ENCODE peak calls at places on chromosomes 7 and 10, in ten cellular contexts. B, O, D, G, V, H, F, Y, C and N are unnamed samples.

GRCh38 chr7:106563466-106564150 is 97.3 kb downstream of the CCDC71L start:
- DNase-seq in H (no peak), G (no peak), F (no peak), O (no peak), D (peak), V (peak), C (no peak), B (no peak), Y (no peak), N (no peak)

GRCh38 chr10:10796774-10797415 is 220.8 kb upstream of the CELF2 start:
- DNase-seq in G (no peak), V (peak), B (no peak), D (peak), H (no peak), Y (no peak), C (no peak), F (no peak), O (peak), N (no peak)

GRCh38 chr7:148882668-148883232 is 1.3 kb downstream of the EZH2 start:
- DNase-seq in F (no peak), B (no peak), O (no peak), G (peak), C (no peak), D (peak), H (peak), Y (no peak), V (no peak), N (no peak)

GRCh38 chr7:98472391-98473002 is 71.6 kb upstream of the BAIAP2L1 start:
- DNase-seq in B (no peak), D (no peak), Y (no peak), C (no peak), F (no peak), O (no peak), G (no peak), V (peak), H (no peak), N (no peak)

GRCh38 chr7:130845581-130846085 is 111.6 kb upstream of the KLF14 start:
- DNase-seq in H (peak), D (peak), Y (no peak), G (no peak), V (no peak), O (no peak), C (no peak), B (no peak), F (peak), N (no peak)

GRCh38 chr10:3678629-3679227 is 106.3 kb downstream of the KLF6 start:
- DNase-seq in V (no peak), F (no peak), Y (no peak), O (no peak), C (no peak), D (no peak), G (no peak), H (no peak), B (no peak), N (no peak)

GRCh38 chr7:86469680-86470295 is 173.9 kb upstream of the GRM3 start:
- DNase-seq in D (peak), F (peak), Y (peak), H (peak), O (peak), B (peak), V (peak), C (peak), G (peak), N (peak)

GRCh38 chr7:102412548-102412947 is 16.4 kb downstream of the PRKRIP1 start:
- DNase-seq in C (no peak), D (peak), B (no peak), F (peak), O (peak), H (peak), G (no peak), Y (peak), V (no peak), N (no peak)

GRCh38 chr7:90320801-90321494 is at the start of gene FAM237B:
- DNase-seq in H (no peak), C (no peak), O (peak), G (no peak), Y (no peak), D (peak), B (peak), V (peak), F (peak), N (no peak)

GRCh38 chr10:103661951-103662405 is 168.5 kb downstream of the NEURL1 start:
- DNase-seq in Y (no peak), H (no peak), G (no peak), B (no peak), D (no peak), F (no peak), V (no peak), C (no peak), O (no peak), N (no peak)

GRCh38 chr10:61478621-61479312 is 25.6 kb upstream of the TMEM26 start:
- DNase-seq in D (peak), F (no peak), B (no peak), V (no peak), O (peak), C (no peak), Y (no peak), H (no peak), G (no peak), N (no peak)

GRCh38 chr7:115679976-115680375 is 350.6 kb downstream of the TFEC start:
- DNase-seq in D (peak), B (no peak), H (peak), C (peak), V (peak), G (peak), Y (peak), O (peak), F (peak), N (no peak)

GRCh38 chr7:146740039-146740438 is 623.4 kb downstream of the CNTNAP2 start:
- DNase-seq in C (no peak), Y (no peak), B (no peak), G (no peak), O (no peak), D (no peak), V (no peak), F (no peak), H (no peak), N (no peak)

GRCh38 chr7:150993511-150993910 is 2.7 kb downstream of the NOS3 start:
- DNase-seq in H (no peak), C (no peak), V (no peak), F (no peak), B (no peak), Y (no peak), D (no peak), O (peak), G (no peak), N (no peak)

GRCh38 chr7:150992833-150993302 is 2.1 kb downstream of the NOS3 start:
- DNase-seq in C (no peak), G (no peak), F (peak), D (no peak), O (peak), Y (no peak), B (no peak), H (no peak), V (peak), N (no peak)

GRCh38 chr7:150994141-150994837 is 3.5 kb downstream of the NOS3 start:
- DNase-seq in O (peak), C (no peak), D (no peak), V (peak), H (no peak), F (no peak), B (no peak), Y (no peak), G (no peak), N (no peak)

GRCh38 chr7:150996289-150997074 is 5.7 kb downstream of the NOS3 start:
- DNase-seq in C (no peak), F (no peak), V (no peak), H (no peak), B (no peak), Y (no peak), G (no peak), O (peak), D (no peak), N (no peak)

DNA sequence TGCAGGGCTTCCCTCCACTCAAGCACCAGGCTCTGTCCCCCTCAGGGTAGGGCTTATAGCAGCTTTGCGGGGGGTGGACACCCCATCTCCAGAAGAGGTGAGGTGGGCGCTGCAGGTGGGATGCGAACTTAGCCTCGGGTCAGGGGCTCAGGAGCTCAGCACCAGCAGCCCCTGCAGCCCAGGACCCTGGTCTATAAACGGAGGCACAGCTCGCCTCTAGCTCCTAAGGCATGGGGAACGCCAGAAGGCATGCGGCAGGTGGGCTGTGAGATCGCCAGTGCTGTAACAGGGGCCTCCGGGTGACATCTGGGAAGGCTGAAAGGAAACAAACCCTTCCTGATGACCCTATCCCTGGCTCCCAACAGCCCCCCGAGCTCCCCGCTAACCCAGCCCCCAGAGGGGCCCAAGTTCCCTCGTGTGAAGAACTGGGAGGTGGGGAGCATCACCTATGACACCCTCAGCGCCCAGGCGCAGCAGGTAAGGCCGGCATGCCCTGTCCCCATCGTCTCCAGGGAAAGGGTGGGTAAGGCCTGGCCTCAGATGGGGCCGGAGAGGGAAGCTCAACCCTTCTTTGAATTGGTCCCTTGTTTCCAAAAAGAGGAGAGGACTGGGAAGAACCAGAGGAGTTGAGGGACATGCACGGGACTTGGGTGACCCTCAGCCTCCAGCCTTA is 4.2 kb downstream of the NOS3 start:
- DNase-seq in Y (no peak), F (no peak), O (no peak), G (no peak), C (no peak), D (no peak), B (no peak), H (no peak), V (no peak), N (no peak)
- H3K4me3 ChIP-seq in Y (no peak), F (no peak), O (no peak), G (no peak), C (no peak), D (no peak), B (no peak), H (no peak), V (no peak), N (no peak)

DNA sequence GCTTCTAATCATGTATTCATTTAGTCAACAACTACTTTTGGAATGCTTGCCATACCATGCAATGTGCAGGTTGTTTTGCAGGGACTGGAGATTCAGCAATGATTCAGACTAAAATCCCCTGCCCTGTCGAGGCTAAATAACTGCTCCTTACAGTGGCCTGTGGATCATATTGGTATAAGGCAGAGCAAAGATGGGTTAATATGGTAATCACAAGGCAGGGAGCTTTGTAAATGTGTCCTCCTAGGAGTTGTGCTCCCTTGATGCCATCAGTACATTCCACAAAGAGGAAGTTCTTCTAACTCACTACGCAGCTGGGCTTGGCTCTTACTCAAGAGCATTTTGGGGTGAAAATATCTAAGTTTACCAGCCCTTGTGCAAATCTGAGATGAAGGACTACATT is 615 bp upstream of the IFIT2 start:
- DNase-seq in F (peak), Y (peak), B (no peak), H (peak), D (peak), G (no peak), V (no peak), O (no peak), C (no peak), N (no peak)
- H3K4me3 ChIP-seq in F (peak), Y (peak), B (peak), H (peak), D (peak), G (peak), V (peak), O (no peak), C (peak), N (no peak)

GRCh38 chr7:1940402-1940786 is 270.3 kb downstream of the ELFN1 start:
- DNase-seq in C (peak), B (peak), D (peak), Y (peak), F (no peak), G (no peak), O (no peak), V (no peak), H (peak), N (peak)
- H3K4me3 ChIP-seq in C (peak), B (peak), D (peak), Y (no peak), F (no peak), G (no peak), O (no peak), V (no peak), H (no peak), N (no peak)

GRCh38 chr10:133129151-133129853 is 30.7 kb upstream of the KNDC1 start:
- DNase-seq in G (no peak), V (no peak), B (no peak), D (no peak), F (no peak), H (no peak), O (no peak), Y (no peak), C (no peak), N (no peak)

GRCh38 chr10:133129854-133130495 is 30.0 kb upstream of the KNDC1 start:
- DNase-seq in B (no peak), H (no peak), Y (no peak), G (no peak), V (no peak), C (no peak), F (no peak), O (no peak), D (no peak), N (no peak)

GRCh38 chr10:133131053-133131452 is 29.0 kb upstream of the KNDC1 start:
- DNase-seq in G (no peak), Y (no peak), B (no peak), C (no peak), D (no peak), F (no peak), H (no peak), V (no peak), O (no peak), N (no peak)

GRCh38 chr10:133131754-133132710 is 28.0 kb upstream of the KNDC1 start:
- DNase-seq in V (no peak), H (no peak), O (no peak), F (no peak), C (no peak), G (no peak), Y (no peak), B (no peak), D (no peak), N (no peak)

GRCh38 chr10:133130602-133131001 is 29.4 kb upstream of the KNDC1 start:
- DNase-seq in O (no peak), B (no peak), D (no peak), H (no peak), V (no peak), F (no peak), G (no peak), C (no peak), Y (no peak), N (no peak)
- H3K4me3 ChIP-seq in O (no peak), B (no peak), D (no peak), H (no peak), V (no peak), F (no peak), G (no peak), C (no peak), Y (no peak), N (no peak)

DNA sequence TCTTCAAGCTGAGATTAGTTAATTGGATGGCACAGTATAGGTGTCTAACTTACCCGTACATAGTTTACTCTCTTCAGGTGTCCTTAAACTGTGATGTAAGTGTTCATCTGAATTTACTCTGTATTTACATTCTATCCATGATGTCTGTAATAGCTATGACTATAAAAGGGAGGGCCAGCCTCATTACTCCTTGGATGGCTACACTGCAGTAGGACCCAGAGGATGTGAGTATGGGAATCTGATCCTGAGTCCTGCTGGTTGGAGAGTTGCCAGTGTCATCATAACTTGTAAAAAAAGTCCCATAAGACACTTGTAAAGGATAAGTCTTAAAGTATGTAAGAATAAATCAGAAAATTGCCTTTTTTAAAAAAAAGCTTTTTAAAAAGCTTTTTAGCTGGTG is 95.3 kb downstream of the PPP1R9A start:
- DNase-seq in F (no peak), V (no peak), Y (no peak), O (no peak), C (no peak), G (no peak), B (no peak), D (no peak), H (no peak), N (no peak)
- H3K4me3 ChIP-seq in F (no peak), V (no peak), Y (no peak), O (no peak), C (no peak), G (no peak), B (no peak), D (no peak), H (no peak), N (no peak)